ENCODE peak calls at places on chromosomes 6 and 20, in four cellular contexts. H is MCF 10A, J is heart left ventricle, S is stomach. I is an unnamed sample.

GRCh38 chr6:125262026-125263013 is 39.4 kb downstream of the HDDC2 start:
- DNase-seq in H (no peak), S (no peak), J (no peak), I (no peak)

GRCh38 chr6:9933674-9934073 is 481.2 kb downstream of the TFAP2A start:
- DNase-seq in H (peak), S (no peak), J (no peak), I (no peak)

GRCh38 chr6:166595061-166595780 is 8.7 kb upstream of the RAMACL start:
- DNase-seq in J (no peak), H (peak), S (no peak), I (no peak)

GRCh38 chr6:144266091-144266649 is 19.0 kb upstream of the UTRN start:
- DNase-seq in S (peak), J (peak), H (peak), I (no peak)

GRCh38 chr6:21208796-21209186 is 384.8 kb upstream of the SOX4 start:
- DNase-seq in S (no peak), H (no peak), J (no peak), I (no peak)

GRCh38 chr20:57180385-57180784 is 86.1 kb downstream of the BMP7 start:
- DNase-seq in J (no peak), S (no peak), H (no peak), I (no peak)

GRCh38 chr6:111888928-111889696 is 15.9 kb upstream of the FYN start:
- DNase-seq in S (no peak), H (no peak), J (peak), I (no peak)

GRCh38 chr6:1916334-1916985 is 306.7 kb downstream of the FOXC1 start:
- DNase-seq in S (no peak), J (no peak), H (no peak), I (no peak)

GRCh38 chr6:3458706-3459421 is 2.0 kb upstream of the SLC22A23 start:
- DNase-seq in J (no peak), H (no peak), S (no peak), I (no peak)

GRCh38 chr6:109336221-109336955 is 45.9 kb downstream of the CD164 start:
- DNase-seq in H (peak), J (no peak), S (peak), I (no peak)

GRCh38 chr6:167255918-167256553 is 35.1 kb upstream of the UNC93A start:
- DNase-seq in H (no peak), S (no peak), J (no peak), I (no peak)

GRCh38 chr6:150145830-150146229 is 3.0 kb downstream of the PPP1R14C start:
- DNase-seq in S (no peak), J (no peak), H (peak), I (no peak)

GRCh38 chr6:16440656-16441212 is 202.3 kb downstream of the GMPR start:
- DNase-seq in H (no peak), J (no peak), S (no peak), I (no peak)

GRCh38 chr6:28586273-28586672 is 60.6 kb downstream of the GPX5 start:
- DNase-seq in J (no peak), H (peak), S (no peak), I (no peak)

GRCh38 chr6:35136185-35136584 is 5.0 kb downstream of the TCP11 start:
- DNase-seq in J (no peak), S (no peak), H (no peak), I (no peak)

GRCh38 chr6:125306756-125307149 is 5.0 kb upstream of the HDDC2 start:
- DNase-seq in S (no peak), J (no peak), H (no peak), I (no peak)

GRCh38 chr6:113094781-113095180 is 747.7 kb downstream of the RFPL4B start:
- DNase-seq in J (no peak), S (no peak), H (peak), I (no peak)

GRCh38 chr6:52522151-52522626 is 54.7 kb downstream of the TRAM2 start:
- DNase-seq in S (no peak), J (no peak), H (peak), I (no peak)

GRCh38 chr6:3259491-3259958 is 778 bp downstream of the PSMG4 start:
- DNase-seq in J (peak), S (peak), H (peak), I (no peak)

GRCh38 chr20:51095755-51096509 is 73.0 kb upstream of the KCNG1 start:
- DNase-seq in S (no peak), J (no peak), H (no peak), I (no peak)

GRCh38 chr6:1285589-1286340 is 26.1 kb upstream of the FOXQ1 start:
- DNase-seq in J (no peak), H (peak), S (no peak), I (no peak)

GRCh38 chr6:105509506-105510331 is 106.8 kb upstream of the PREP start:
- DNase-seq in H (no peak), S (no peak), J (peak), I (no peak)

GRCh38 chr6:25343984-25344383 is 64.8 kb downstream of the CARMIL1 start:
- DNase-seq in J (no peak), H (no peak), S (no peak), I (no peak)

GRCh38 chr6:3267162-3267561 is 8.4 kb downstream of the PSMG4 start:
- DNase-seq in H (no peak), J (no peak), S (no peak), I (no peak)

GRCh38 chr6:7243188-7243942 is 69.6 kb downstream of the SSR1 start:
- DNase-seq in J (no peak), S (no peak), H (peak), I (peak)

GRCh38 chr6:157273756-157274088 is 49.6 kb downstream of the TMEM242 start:
- DNase-seq in J (peak), H (no peak), S (peak), I (peak)

GRCh38 chr6:160534050-160534696 is 129.9 kb downstream of the LPA start:
- DNase-seq in S (peak), H (peak), J (peak), I (peak)

GRCh38 chr6:46219661-46220060 is 48.9 kb upstream of the ENPP5 start:
- DNase-seq in J (no peak), H (no peak), S (no peak), I (no peak)

GRCh38 chr6:112511441-112511840 is 164.3 kb downstream of the RFPL4B start:
- DNase-seq in H (no peak), J (no peak), S (no peak), I (no peak)

GRCh38 chr20:60430516-60431001 is 472.3 kb downstream of the CDH26 start:
- DNase-seq in H (no peak), S (no peak), J (no peak), I (no peak)

GRCh38 chr20:58026361-58026760 is 202.1 kb downstream of the ANKRD60 start:
- DNase-seq in J (no peak), H (no peak), S (no peak), I (no peak)

GRCh38 chr20:43564993-43565757 is 6.3 kb downstream of the SGK2 start:
- DNase-seq in J (no peak), S (peak), H (no peak), I (no peak)

GRCh38 chr6:46815130-46815529 is 21.9 kb downstream of the MEP1A start:
- DNase-seq in S (no peak), H (peak), J (no peak), I (no peak)

GRCh38 chr20:41094656-41095055 is 42.7 kb upstream of the PLCG1 start:
- DNase-seq in S (no peak), J (no peak), H (no peak), I (no peak)

GRCh38 chr6:85669735-85670194 is 27.1 kb upstream of the SYNCRIP start:
- DNase-seq in S (no peak), J (no peak), H (peak), I (peak)

GRCh38 chr6:44779130-44779826 is 391.8 kb downstream of the CDC5L start:
- DNase-seq in J (no peak), S (no peak), H (no peak), I (peak)

DNA sequence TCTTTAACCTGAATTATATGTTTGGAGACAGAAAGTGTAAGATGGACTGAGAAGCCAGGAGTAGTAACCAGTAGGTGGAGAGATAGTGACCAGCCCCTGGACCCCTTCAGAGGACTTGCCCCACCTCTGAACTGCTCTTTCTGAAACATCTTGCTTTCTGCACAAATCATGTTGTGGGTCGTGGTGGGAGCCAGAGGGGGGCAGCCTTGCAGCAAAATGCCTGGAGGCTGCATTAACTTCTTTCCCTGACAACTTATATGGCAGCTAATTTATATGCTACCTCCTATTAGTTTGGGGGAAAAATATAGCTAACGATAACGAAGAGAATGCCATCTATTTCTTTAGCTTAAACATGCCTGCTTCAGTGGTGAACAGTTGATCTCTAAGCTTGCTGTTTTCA is 859.8 kb downstream of the MAFB start:
- DNase-seq in S (no peak), H (no peak), J (no peak), I (no peak)
- TF ChIP-seq CTCF in S (no peak), H (no peak), J (peak), I (peak)

GRCh38 chr6:42911171-42912021 is 4.5 kb upstream of the PTCRA start:
- DNase-seq in J (no peak), S (no peak), H (no peak), I (peak)
- TF ChIP-seq CTCF in J (no peak), S (no peak), H (no peak), I (no peak)

GRCh38 chr6:87421576-87421975 is 13.8 kb downstream of the CFAP206 start:
- DNase-seq in J (no peak), H (no peak), S (no peak), I (no peak)

GRCh38 chr6:87420360-87420759 is 12.6 kb downstream of the CFAP206 start:
- DNase-seq in J (no peak), H (no peak), S (no peak), I (no peak)

DNA sequence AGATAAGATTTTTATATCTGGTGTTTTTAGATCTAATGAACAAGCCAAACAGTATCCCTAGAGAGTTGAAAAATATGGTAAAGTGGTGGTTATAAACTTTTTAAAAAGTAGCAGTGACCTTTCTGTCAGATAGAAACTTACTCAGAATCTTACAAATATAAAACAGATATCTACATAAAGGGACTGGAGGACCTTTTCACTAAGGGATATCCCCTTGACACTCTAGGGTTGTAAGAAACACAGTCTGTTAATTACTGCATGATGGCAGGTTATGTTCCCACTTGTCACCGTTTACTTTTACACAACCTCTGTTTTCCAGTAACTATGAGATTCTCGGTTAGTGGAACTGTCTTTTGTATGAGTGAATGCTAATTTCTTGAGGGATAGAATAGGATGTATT is 11.5 kb downstream of the CFAP206 start:
- DNase-seq in J (no peak), H (no peak), S (no peak), I (no peak)
- TF ChIP-seq CTCF in J (no peak), H (no peak), S (no peak), I (no peak)

DNA sequence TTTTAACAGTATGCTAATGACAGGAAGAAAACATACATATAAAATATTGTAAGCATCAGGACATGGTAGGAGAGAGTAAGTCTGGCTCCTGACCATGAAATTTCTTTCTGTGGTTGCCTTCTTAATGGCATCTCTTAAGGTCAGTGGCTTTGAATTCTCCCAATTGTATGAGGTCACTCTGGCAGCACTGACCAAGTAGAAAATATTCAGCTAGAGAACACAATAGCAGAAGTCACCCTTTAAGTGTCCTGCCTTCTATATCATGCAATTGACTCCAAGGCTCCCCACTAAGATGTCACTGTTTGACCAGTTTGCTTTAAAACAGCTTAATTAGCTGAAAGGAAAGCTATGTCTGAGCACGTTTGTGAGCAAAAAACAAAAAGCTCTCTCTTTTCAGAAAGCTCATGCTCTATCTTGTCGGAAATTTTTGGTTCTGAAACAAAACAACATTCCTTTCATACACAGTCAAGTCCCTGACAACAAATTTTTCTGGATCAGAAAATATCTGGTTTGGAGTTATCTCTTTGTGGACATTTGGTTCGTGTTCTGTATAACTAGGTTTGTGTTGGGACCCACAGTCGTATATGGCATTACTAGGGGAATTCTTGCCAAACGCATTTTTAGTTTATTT is 120.9 kb upstream of the IFNGR1 start:
- DNase-seq in J (no peak), H (no peak), S (no peak), I (no peak)
- TF ChIP-seq CTCF in J (no peak), H (no peak), S (no peak), I (no peak)

GRCh38 chr20:49675368-49676151 is 38.1 kb downstream of the B4GALT5 start:
- DNase-seq in J (no peak), S (no peak), H (no peak), I (peak)

GRCh38 chr20:49680475-49680874 is 33.2 kb downstream of the B4GALT5 start:
- DNase-seq in J (no peak), H (no peak), S (no peak), I (no peak)

GRCh38 chr20:49677777-49678758 is 35.6 kb downstream of the B4GALT5 start:
- DNase-seq in J (no peak), H (no peak), S (peak), I (no peak)

GRCh38 chr20:49674383-49675352 is 39.0 kb downstream of the B4GALT5 start:
- DNase-seq in H (peak), J (no peak), S (no peak), I (no peak)

GRCh38 chr20:49676581-49677291 is 36.9 kb downstream of the B4GALT5 start:
- DNase-seq in J (no peak), H (peak), S (peak), I (peak)
- TF ChIP-seq CTCF in J (no peak), H (no peak), S (no peak), I (no peak)

GRCh38 chr6:88984152-88984551 is 20.7 kb upstream of the RNGTT start:
- DNase-seq in S (no peak), H (no peak), J (no peak), I (no peak)

GRCh38 chr6:88982720-88983119 is 19.3 kb upstream of the RNGTT start:
- DNase-seq in S (peak), H (peak), J (peak), I (peak)

GRCh38 chr6:88987922-88988321 is 24.5 kb upstream of the RNGTT start:
- DNase-seq in H (no peak), S (no peak), J (no peak), I (no peak)

GRCh38 chr6:88985901-88986300 is 22.5 kb upstream of the RNGTT start:
- DNase-seq in J (no peak), H (no peak), S (no peak), I (no peak)

GRCh38 chr6:88983532-88983931 is 20.1 kb upstream of the RNGTT start:
- DNase-seq in S (no peak), J (no peak), H (peak), I (no peak)
- TF ChIP-seq CTCF in S (no peak), J (peak), H (peak), I (peak)

DNA sequence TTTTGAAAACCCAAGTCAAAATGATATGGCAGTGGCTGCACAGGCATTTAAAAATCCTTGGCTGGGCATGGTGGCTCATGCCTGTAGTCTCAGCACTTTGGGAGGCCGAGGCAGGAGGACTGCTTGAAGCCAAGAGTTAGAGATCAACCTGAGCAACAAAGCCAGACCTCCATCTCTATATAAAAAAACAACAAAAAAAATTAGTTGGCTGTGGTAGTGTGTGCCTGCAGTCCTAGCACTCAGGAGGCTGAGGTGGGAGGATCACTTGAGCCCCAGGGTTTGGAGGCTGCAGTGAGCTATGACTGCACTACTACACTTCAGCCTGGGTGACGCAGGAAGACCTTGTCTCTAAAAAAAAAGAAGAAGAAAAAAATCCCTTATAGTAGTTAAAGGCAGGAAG is 142.9 kb downstream of the MYB start:
- DNase-seq in H (no peak), J (no peak), S (no peak), I (no peak)
- TF ChIP-seq CTCF in H (no peak), J (no peak), S (no peak), I (no peak)